ENCODE peak calls at places on chromosomes 5 and 9, in ten cellular contexts. P is foreskin fibroblast; R is pons; V is HFF-Myc; J is stimulated activated effector memory CD8-positive, alpha-beta T cell treated with anti-CD3 and anti-CD28 coated beads, Interleukin-12 subunit alpha, Interleukin-12 subunit beta, amount 100 ng/mL, for 72 hours; I is SJSA1; F is heart right ventricle; U is NCI-H748 treated with DMSO at 0.1 percent for 48 hours; S is activated CD4-positive, alpha-beta T cell treated with anti-CD3 and anti-CD28 coated beads, Interleukin-2, amount 50 U/mL, for 48 hours; C is aorta. O is an unnamed sample.

GRCh38 chr9:99851028-99851822 is 29.5 kb downstream of the NR4A3 start:
- DNase-seq in P (no peak), C (no peak), S (peak; percentile 35), U (no peak), R (no peak), I (no peak), V (no peak), F (no peak), J (peak; percentile 25), O (no peak)

GRCh38 chr9:17793713-17794622 is 215.1 kb downstream of the SH3GL2 start:
- DNase-seq in S (no peak), U (no peak), V (no peak), C (no peak), P (no peak), J (no peak), F (no peak), R (no peak), I (no peak), O (no peak)

GRCh38 chr5:35478856-35479682 is 138.6 kb upstream of the SPEF2 start:
- DNase-seq in V (no peak), F (no peak), S (no peak), R (peak; percentile 23), J (no peak), I (no peak), U (no peak), P (peak; percentile 6), C (no peak), O (no peak)

GRCh38 chr5:76337949-76338589 is 65.0 kb upstream of the IQGAP2 start:
- DNase-seq in F (no peak), S (peak; percentile 39), C (no peak), I (peak; percentile 52), U (no peak), P (peak; percentile 3), V (peak; percentile 20), R (peak; percentile 12), J (no peak), O (peak; percentile 48)

GRCh38 chr5:135568923-135569360 is 9.8 kb downstream of the CXCL14 start:
- DNase-seq in R (no peak), S (no peak), V (no peak), P (no peak), J (no peak), C (no peak), I (no peak), U (no peak), F (no peak), O (peak; percentile 57)

GRCh38 chr5:119273391-119273839 is 82.4 kb upstream of the TNFAIP8 start:
- DNase-seq in P (no peak), J (no peak), S (no peak), F (peak; percentile 24), C (no peak), R (peak; percentile 18), V (no peak), U (no peak), I (no peak), O (no peak)

GRCh38 chr5:170482511-170482910 is 21.3 kb upstream of the KCNIP1 start:
- DNase-seq in V (no peak), P (no peak), I (no peak), R (no peak), J (no peak), F (no peak), C (no peak), S (no peak), U (no peak), O (no peak)

GRCh38 chr9:93668261-93668871 is 92.0 kb downstream of the PHF2 start:
- DNase-seq in P (no peak), C (no peak), S (no peak), U (no peak), R (no peak), F (no peak), V (no peak), I (peak; percentile 17), J (no peak), O (peak; percentile 34)

GRCh38 chr5:21806943-21807342 is 1046.2 kb downstream of the CDH12 start:
- DNase-seq in S (no peak), I (no peak), J (no peak), V (no peak), U (no peak), P (no peak), F (no peak), C (no peak), R (no peak), O (no peak)

GRCh38 chr9:10701906-10702305 is 89.1 kb upstream of the PTPRD start:
- DNase-seq in C (no peak), P (no peak), S (no peak), F (no peak), V (no peak), J (no peak), I (no peak), U (no peak), R (no peak), O (no peak)

GRCh38 chr5:78621269-78621871 is 27.2 kb downstream of the LHFPL2 start:
- DNase-seq in J (no peak), P (no peak), U (no peak), C (no peak), I (no peak), V (no peak), S (no peak), R (no peak), F (no peak), O (no peak)

GRCh38 chr9:115226152-115226551 is 108.2 kb upstream of the TNC start:
- DNase-seq in I (no peak), U (no peak), C (no peak), J (no peak), P (no peak), S (no peak), F (no peak), R (no peak), V (no peak), O (no peak)

GRCh38 chr9:37302277-37302676 is 120.2 kb upstream of the GRHPR start:
- DNase-seq in V (no peak), P (no peak), I (no peak), J (no peak), U (peak; percentile 61), F (no peak), S (peak; percentile 25), C (no peak), R (no peak), O (no peak)

GRCh38 chr5:90590-91547 is 1.1 kb upstream of the PLEKHG4B start:
- DNase-seq in V (no peak), R (no peak), P (no peak), C (peak; percentile 55), F (no peak), U (peak; percentile 45), I (no peak), J (no peak), S (no peak), O (peak; percentile 38)

GRCh38 chr9:98877211-98877730 is 66.4 kb upstream of the COL15A1 start:
- DNase-seq in S (no peak), I (no peak), F (no peak), R (no peak), J (no peak), C (no peak), U (no peak), P (no peak), V (no peak), O (no peak)

GRCh38 chr5:147965712-147966111 is 59.4 kb upstream of the C5orf46 start:
- DNase-seq in I (no peak), J (no peak), S (no peak), V (no peak), U (no peak), R (no peak), C (no peak), F (no peak), P (no peak), O (no peak)

GRCh38 chr5:112793201-112793600 is 55.5 kb downstream of the APC start:
- DNase-seq in P (no peak), I (no peak), S (no peak), C (no peak), U (no peak), R (no peak), F (no peak), V (no peak), J (no peak), O (no peak)

GRCh38 chr5:108629779-108630178 is 117.9 kb upstream of the FER start:
- DNase-seq in S (no peak), I (no peak), U (no peak), F (no peak), C (no peak), V (no peak), P (no peak), R (no peak), J (no peak), O (no peak)

GRCh38 chr5:169146158-169146557 is 154.8 kb downstream of the SLIT3 start:
- DNase-seq in C (no peak), R (no peak), V (no peak), S (no peak), J (no peak), U (no peak), I (no peak), F (no peak), P (no peak), O (no peak)

GRCh38 chr5:54254482-54255198 is 55.7 kb downstream of the ARL15 start:
- DNase-seq in U (no peak), R (peak; percentile 55), P (no peak), I (no peak), S (no peak), J (no peak), F (no peak), C (no peak), V (no peak), O (no peak)

GRCh38 chr9:128370367-128370751 is 815 bp upstream of the URM1 start:
- DNase-seq in R (no peak), I (no peak), V (no peak), J (no peak), U (no peak), C (no peak), P (no peak), S (no peak), F (no peak), O (no peak)

GRCh38 chr9:72262063-72262462 is 102.9 kb downstream of the ZFAND5 start:
- DNase-seq in R (no peak), F (no peak), C (no peak), S (no peak), J (no peak), U (no peak), I (no peak), P (no peak), V (no peak), O (no peak)

GRCh38 chr9:133735415-133735775 is 2.8 kb downstream of the SARDH start:
- DNase-seq in F (no peak), J (no peak), V (no peak), U (no peak), C (peak; percentile 49), S (no peak), I (no peak), R (no peak), P (no peak), O (no peak)